ENCODE peak calls at places on chromosomes 6 and 20, in eight cellular contexts. M, R, O, B, S, Y, A and J are unnamed samples.

GRCh38 chr6:1554881-1555569 is 54.7 kb upstream of the FOXC1 start:
- DNase-seq in M (no peak), R (peak), O (peak), B (peak), S (peak), Y (peak), A (peak), J (peak)

GRCh38 chr20:23235173-23236027 is 115.2 kb upstream of the NXT1 start:
- DNase-seq in M (peak), R (peak), O (peak), B (peak), S (no peak), Y (peak), A (peak), J (no peak)

GRCh38 chr20:1890469-1891262 is 4.5 kb upstream of the SIRPA start:
- DNase-seq in M (no peak), R (no peak), O (no peak), B (no peak), S (no peak), Y (no peak), A (no peak), J (no peak)

GRCh38 chr20:34072778-34073177 is 39.3 kb downstream of the EIF2S2 start:
- DNase-seq in M (no peak), R (no peak), O (no peak), B (no peak), S (no peak), Y (no peak), A (no peak), J (no peak)

GRCh38 chr20:11935754-11936551 is 18.3 kb downstream of the BTBD3 start:
- DNase-seq in M (peak), R (peak), O (no peak), B (no peak), S (no peak), Y (no peak), A (no peak), J (no peak)

GRCh38 chr20:61539706-61540360 is 287.8 kb downstream of the CDH4 start:
- DNase-seq in M (no peak), R (no peak), O (no peak), B (no peak), S (no peak), Y (no peak), A (no peak), J (no peak)

GRCh38 chr6:82980086-82980485 is 85.6 kb downstream of the UBE3D start:
- DNase-seq in M (no peak), R (peak), O (peak), B (no peak), S (no peak), Y (no peak), A (no peak), J (no peak)

GRCh38 chr20:63052571-63053429 is 46.0 kb upstream of the BHLHE23 start:
- DNase-seq in M (no peak), R (peak), O (no peak), B (peak), S (no peak), Y (peak), A (no peak), J (no peak)

GRCh38 chr6:39867592-39867991 is 66.7 kb downstream of the MOCS1 start:
- DNase-seq in M (no peak), R (no peak), O (no peak), B (no peak), S (no peak), Y (no peak), A (no peak), J (no peak)

GRCh38 chr6:118577972-118578371 is 29.9 kb downstream of the PLN start:
- DNase-seq in M (no peak), R (no peak), O (no peak), B (no peak), S (no peak), Y (no peak), A (no peak), J (no peak)

GRCh38 chr6:107419747-107420146 is 39.6 kb downstream of the PDSS2 start:
- DNase-seq in M (no peak), R (peak), O (no peak), B (no peak), S (no peak), Y (peak), A (no peak), J (no peak)

GRCh38 chr6:18155273-18155863 is at the start of gene KDM1B:
- DNase-seq in M (peak), R (peak), O (peak), B (peak), S (peak), Y (peak), A (peak), J (peak)

GRCh38 chr20:25237610-25238318 is 10.1 kb upstream of the PYGB start:
- DNase-seq in M (no peak), R (no peak), O (peak), B (no peak), S (no peak), Y (no peak), A (peak), J (no peak)

GRCh38 chr6:23650676-23651075 is 475.3 kb upstream of the NRSN1 start:
- DNase-seq in M (no peak), R (no peak), O (no peak), B (no peak), S (no peak), Y (peak), A (no peak), J (no peak)

GRCh38 chr6:52976591-52977035 is 18.5 kb downstream of the GSTA4 start:
- DNase-seq in M (no peak), R (no peak), O (no peak), B (no peak), S (no peak), Y (peak), A (no peak), J (no peak)

GRCh38 chr6:113065606-113066005 is 718.5 kb downstream of the RFPL4B start:
- DNase-seq in M (no peak), R (no peak), O (no peak), B (no peak), S (no peak), Y (peak), A (no peak), J (no peak)

GRCh38 chr20:23125625-23126191 is 39.6 kb upstream of the CD93 start:
- DNase-seq in M (no peak), R (no peak), O (no peak), B (peak), S (no peak), Y (no peak), A (no peak), J (no peak)

GRCh38 chr20:62539208-62539607 is 63.4 kb upstream of the GATA5 start:
- DNase-seq in M (no peak), R (peak), O (no peak), B (no peak), S (no peak), Y (peak), A (no peak), J (no peak)

GRCh38 chr20:51446656-51447055 is 95.9 kb downstream of the NFATC2 start:
- DNase-seq in M (no peak), R (no peak), O (peak), B (no peak), S (no peak), Y (no peak), A (no peak), J (no peak)

GRCh38 chr6:11036977-11037430 is 7.1 kb downstream of the ELOVL2 start:
- DNase-seq in M (no peak), R (no peak), O (no peak), B (no peak), S (no peak), Y (no peak), A (no peak), J (no peak)

GRCh38 chr6:144395835-144396234 is 110.7 kb downstream of the UTRN start:
- DNase-seq in M (no peak), R (no peak), O (no peak), B (no peak), S (no peak), Y (no peak), A (no peak), J (no peak)

GRCh38 chr6:84979541-84979940 is 215.1 kb upstream of the TBX18 start:
- DNase-seq in M (no peak), R (no peak), O (no peak), B (no peak), S (no peak), Y (peak), A (no peak), J (no peak)

GRCh38 chr6:154482858-154483257 is 27.6 kb downstream of the CNKSR3 start:
- DNase-seq in M (no peak), R (no peak), O (no peak), B (no peak), S (no peak), Y (peak), A (no peak), J (no peak)

GRCh38 chr6:33595001-33595846 is 15.1 kb upstream of the BAK1 start:
- DNase-seq in M (peak), R (no peak), O (peak), B (no peak), S (no peak), Y (no peak), A (no peak), J (no peak)

GRCh38 chr20:58251979-58252591 is 23.6 kb upstream of the ANKRD60 start:
- DNase-seq in M (no peak), R (no peak), O (peak), B (no peak), S (no peak), Y (no peak), A (no peak), J (no peak)

GRCh38 chr6:30614044-30614842 is 2.8 kb downstream of the PPP1R10 start:
- DNase-seq in M (no peak), R (no peak), O (no peak), B (no peak), S (no peak), Y (peak), A (no peak), J (no peak)

GRCh38 chr20:50118203-50118602 is 5.3 kb upstream of the UBE2V1 start:
- DNase-seq in M (no peak), R (no peak), O (no peak), B (no peak), S (no peak), Y (no peak), A (no peak), J (no peak)